ENCODE peak calls at places on chromosome 10, in six cellular contexts. G, I, X, J, D and C are unnamed samples. For H3K4me1 and H3K27me3, the result is how much of the 10 kb centered on the place peaks cover.

GRCh38 chr10:103197177-103197576 is 4.1 kb upstream of the NT5C2 start:
- DNase-seq in G (peak), I (peak), D (no peak), X (no peak), J (peak), C (no peak)

GRCh38 chr10:123988694-123989093 is 97.1 kb upstream of the CPXM2 start:
- DNase-seq in I (no peak), J (no peak), X (no peak), D (no peak), G (no peak), C (no peak)

GRCh38 chr10:93742633-93743349 is 14.9 kb upstream of the LGI1 start:
- DNase-seq in J (no peak), I (no peak), D (no peak), G (no peak), X (no peak), C (no peak)

GRCh38 chr10:68871731-68872342 is 29.3 kb upstream of the DDX50 start:
- DNase-seq in I (no peak), D (no peak), J (no peak), G (no peak), X (no peak), C (peak)

GRCh38 chr10:97888641-97889262 is 39.1 kb downstream of the GOLGA7B start:
- DNase-seq in G (no peak), J (peak), D (no peak), X (no peak), I (peak), C (no peak)

GRCh38 chr10:79381804-79382221 is 34.5 kb downstream of the PPIF start:
- DNase-seq in X (peak), I (peak), G (no peak), D (no peak), J (no peak), C (peak)

GRCh38 chr10:110008518-110009339 is 945 bp downstream of the ADD3 start:
- DNase-seq in X (no peak), D (no peak), G (no peak), I (peak), J (peak), C (peak)

GRCh38 chr10:34397324-34397723 is 417.8 kb downstream of the PARD3 start:
- DNase-seq in J (no peak), G (no peak), I (no peak), D (no peak), X (no peak), C (no peak)

GRCh38 chr10:45220985-45221384 is 94.4 kb downstream of the OR13A1 start:
- DNase-seq in I (no peak), D (no peak), J (no peak), X (no peak), G (no peak), C (no peak)

GRCh38 chr10:110834622-110835219 is 37.0 kb upstream of the PDCD4 start:
- DNase-seq in X (no peak), D (no peak), G (no peak), I (peak), J (peak), C (peak)

GRCh38 chr10:63068246-63068645 is 64.9 kb upstream of the NRBF2 start:
- DNase-seq in D (no peak), I (no peak), G (no peak), X (no peak), J (no peak), C (no peak)

GRCh38 chr10:42926831-42927230 is 144.2 kb downstream of the BMS1 start:
- DNase-seq in X (no peak), G (no peak), J (no peak), D (no peak), I (no peak), C (no peak)

GRCh38 chr10:31099664-31100063 is 68.0 kb upstream of the ZNF438 start:
- DNase-seq in D (no peak), I (peak), G (peak), X (no peak), J (no peak), C (peak)

GRCh38 chr10:11781114-11781513 is 38.9 kb downstream of the ECHDC3 start:
- DNase-seq in D (no peak), J (no peak), X (no peak), G (no peak), I (no peak), C (no peak)

GRCh38 chr10:132516771-132517725 is 20.5 kb upstream of the INPP5A start:
- DNase-seq in D (peak), I (peak), J (peak), G (peak), X (peak), C (peak)

GRCh38 chr10:125266966-125267365 is 106.6 kb upstream of the CTBP2 start:
- DNase-seq in J (no peak), G (no peak), I (no peak), X (no peak), D (no peak), C (no peak)

GRCh38 chr10:69649771-69650550 is 19.9 kb downstream of the FAM241B start:
- DNase-seq in J (no peak), I (no peak), D (no peak), X (no peak), G (no peak), C (no peak)

GRCh38 chr10:102769375-102770107 is 25.8 kb downstream of the WBP1L start:
- DNase-seq in G (peak), D (no peak), X (no peak), I (no peak), J (no peak), C (peak)

GRCh38 chr10:102421645-102422585 is 1.3 kb downstream of the FBXL15 start:
- DNase-seq in X (no peak), J (peak), D (no peak), G (no peak), I (peak), C (no peak)

GRCh38 chr10:132634241-132634946 is 96.8 kb downstream of the INPP5A start:
- DNase-seq in J (no peak), G (no peak), X (peak), D (no peak), I (no peak), C (no peak)

GRCh38 chr10:132562916-132563456 is 25.4 kb downstream of the INPP5A start:
- DNase-seq in G (no peak), X (no peak), J (no peak), I (no peak), D (no peak), C (no peak)

GRCh38 chr10:87585565-87586514 is 73.8 kb upstream of the PAPSS2 start:
- DNase-seq in D (no peak), I (peak), J (peak), G (peak), X (no peak), C (peak)

GRCh38 chr10:92750788-92751533 is 61.2 kb downstream of the HHEX start:
- DNase-seq in X (no peak), J (peak), D (no peak), I (no peak), G (no peak), C (no peak)

GRCh38 chr10:113494736-113495135 is 58.1 kb upstream of the HABP2 start:
- DNase-seq in I (no peak), J (no peak), D (no peak), X (no peak), G (no peak), C (no peak)

GRCh38 chr10:52172581-52172980 is 141.5 kb upstream of the DKK1 start:
- DNase-seq in J (no peak), D (no peak), X (no peak), G (no peak), I (no peak), C (no peak)

GRCh38 chr10:124591123-124591495 is 129.5 kb downstream of the LHPP start:
- DNase-seq in X (no peak), D (no peak), I (no peak), G (no peak), J (no peak), C (no peak)

GRCh38 chr10:71632200-71632820 is 87.3 kb downstream of the C10orf105 start:
- DNase-seq in X (no peak), D (no peak), J (no peak), I (no peak), G (no peak), C (no peak)
- H3K4me1 ChIP-seq in X (under half), D (under half), J (under half), I (under half), G (under half), C (under half)

GRCh38 chr10:112313234-112313633 is 30.0 kb downstream of the TECTB start:
- DNase-seq in G (no peak), D (no peak), I (no peak), J (no peak), X (no peak), C (no peak)

GRCh38 chr10:112311481-112311880 is 28.3 kb downstream of the TECTB start:
- DNase-seq in D (no peak), I (no peak), X (no peak), G (no peak), J (no peak), C (no peak)

GRCh38 chr10:112313911-112314310 is 30.7 kb downstream of the TECTB start:
- DNase-seq in G (peak), I (no peak), D (no peak), X (no peak), J (peak), C (no peak)

DNA sequence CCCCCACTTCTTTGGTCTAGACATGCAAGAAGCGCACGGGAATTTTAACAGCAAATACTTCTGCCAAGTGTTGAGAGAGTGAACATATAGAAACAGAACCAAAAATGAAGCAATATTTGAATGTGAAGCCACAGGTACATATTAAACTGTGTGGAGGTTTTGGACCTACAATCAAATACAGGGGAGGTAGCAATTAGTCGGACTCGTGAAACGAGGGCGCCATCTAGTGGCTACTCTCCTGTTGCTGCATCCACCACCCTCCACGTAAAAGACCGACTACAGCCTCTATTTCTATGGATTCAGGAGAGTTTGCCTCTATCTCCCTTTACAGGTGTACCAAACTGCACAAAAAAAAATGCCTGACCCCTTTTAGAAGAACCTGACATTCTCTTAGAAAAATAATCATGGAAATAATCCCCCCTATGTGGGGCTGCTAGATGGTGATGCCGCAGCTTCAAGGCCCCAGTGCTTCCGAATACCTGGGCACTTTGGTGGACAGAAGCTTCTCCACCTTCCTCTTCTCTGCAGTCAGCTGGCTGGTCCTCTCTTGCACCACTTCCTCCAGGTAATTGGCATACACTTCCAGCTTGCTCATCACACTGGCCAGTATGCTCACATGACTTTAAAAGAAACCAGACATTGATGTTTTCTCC is 31.7 kb downstream of the TECTB start:
- DNase-seq in G (peak), J (peak), D (peak), X (peak), I (peak), C (peak)
- H3K27me3 ChIP-seq in G (under half), J (under half), D (under half), X (under half), I (under half), C (under half)

DNA sequence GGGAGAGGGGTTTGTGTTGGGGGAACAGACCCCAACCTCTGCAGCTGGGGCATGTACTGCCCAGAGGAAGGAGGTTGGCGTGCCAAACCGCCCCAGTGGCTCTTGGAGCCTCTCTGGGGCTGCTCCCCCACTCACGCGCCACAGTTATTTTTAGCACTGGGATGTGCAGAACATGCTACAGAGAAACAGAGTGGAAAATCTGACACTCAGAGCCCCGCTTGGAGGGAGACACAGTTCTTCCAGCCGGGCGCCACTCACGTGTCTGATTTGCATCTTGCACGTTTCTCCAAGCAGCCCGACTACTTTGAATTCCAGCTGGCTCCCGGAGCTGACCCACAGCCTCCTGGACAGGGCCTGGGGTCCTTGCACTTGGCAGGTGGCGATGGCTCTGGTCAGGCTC is 182.0 kb downstream of the RPS24 start:
- DNase-seq in X (peak), I (no peak), J (peak), G (no peak), D (no peak), C (peak)
- TF ChIP-seq POLR2AphosphoS5 in X (no peak), I (no peak), J (no peak), G (no peak), D (no peak), C (peak)

DNA sequence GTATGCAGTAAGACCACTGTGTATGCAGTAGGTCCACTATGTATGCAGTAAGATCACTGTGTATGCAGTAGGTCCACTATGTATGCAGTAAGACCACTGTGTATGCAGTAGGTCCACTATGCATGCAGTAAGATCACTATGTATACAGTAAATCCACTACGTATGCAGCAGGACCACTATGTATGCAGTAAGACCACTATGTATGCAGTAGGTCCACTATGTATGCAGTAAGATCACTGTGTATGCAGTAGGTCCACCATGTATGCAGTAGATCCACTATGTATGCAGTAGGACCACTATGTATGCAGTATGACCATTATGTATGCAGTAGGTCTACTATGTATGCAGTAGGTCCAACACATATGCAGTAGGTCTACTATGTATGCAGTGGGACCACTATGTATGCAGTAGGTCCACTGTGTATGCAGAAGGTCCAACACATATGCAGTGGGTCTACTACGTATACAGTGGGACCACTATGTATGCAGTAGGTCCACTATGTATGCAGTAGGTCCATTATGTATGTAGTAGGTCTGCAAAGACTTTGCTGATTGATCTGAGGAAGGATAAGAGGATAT is 313.6 kb downstream of the ADARB2 start:
- DNase-seq in J (no peak), D (no peak), G (no peak), X (no peak), I (no peak), C (no peak)
- H3K4me1 ChIP-seq in J (under half), D (under half), G (under half), X (under half), I (under half), C (under half)

DNA sequence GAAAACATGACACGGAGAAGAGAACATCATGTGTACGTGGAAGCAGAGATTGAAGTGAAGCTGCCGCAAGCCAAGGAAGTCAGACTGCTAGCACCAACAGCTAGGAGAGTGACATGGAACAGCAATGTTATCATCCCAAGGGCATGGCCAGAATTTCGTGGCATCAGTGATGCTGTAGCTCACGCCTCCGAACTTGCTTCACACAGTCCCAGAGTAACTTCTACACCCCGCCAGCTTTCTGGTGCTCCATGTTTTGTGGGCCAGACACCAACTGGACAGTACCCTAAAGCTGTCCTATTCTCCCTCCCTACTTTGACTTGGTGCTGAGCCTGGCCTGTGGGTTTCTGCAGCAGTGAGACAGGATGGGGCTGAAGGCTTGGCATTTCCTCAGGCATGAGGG is 33.0 kb upstream of the EMX2 start:
- DNase-seq in G (no peak), I (no peak), J (no peak), X (peak), D (no peak), C (no peak)
- H3K27me3 ChIP-seq in G (under half), I (half or more), J (under half), X (under half), D (under half), C (under half)

DNA sequence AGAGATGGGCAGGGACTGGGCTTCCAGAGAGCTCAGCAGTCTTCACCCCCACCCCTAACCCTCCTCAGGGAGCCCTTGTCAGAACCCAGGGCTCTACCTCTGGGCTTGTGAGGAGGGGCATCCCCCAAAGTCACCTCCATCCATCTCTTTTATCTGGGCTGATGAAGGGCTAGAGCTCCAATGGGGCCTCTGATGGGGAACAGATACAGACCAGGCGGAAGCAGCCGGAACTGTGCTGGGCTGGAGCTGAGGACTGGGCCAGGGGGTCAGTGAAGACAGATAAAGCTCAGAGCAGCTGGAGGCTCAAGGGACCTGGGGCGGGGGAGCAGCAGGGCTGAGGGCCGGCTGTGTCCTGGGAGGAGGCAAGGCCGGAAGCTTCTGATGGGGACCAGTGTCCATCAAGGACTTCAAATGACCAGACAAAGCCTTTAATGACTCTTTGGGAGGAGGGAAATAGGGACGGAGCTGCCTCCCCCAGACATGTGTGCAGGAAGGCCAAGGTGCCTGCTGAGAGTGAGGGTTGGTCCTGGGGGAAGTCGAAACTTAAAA is 10.2 kb downstream of the KAZALD1 start:
- DNase-seq in G (no peak), I (no peak), D (no peak), X (no peak), J (no peak), C (no peak)
- TF ChIP-seq POLR2AphosphoS5 in G (no peak), I (no peak), D (no peak), X (no peak), J (no peak), C (no peak)

GRCh38 chr10:29471483-29471859 is 163.3 kb downstream of the SVIL start:
- DNase-seq in J (peak), G (no peak), I (no peak), D (no peak), X (no peak), C (no peak)

GRCh38 chr10:29473087-29473356 is 161.7 kb downstream of the SVIL start:
- DNase-seq in D (no peak), J (no peak), G (no peak), X (no peak), I (no peak), C (no peak)

GRCh38 chr10:29470843-29471482 is 163.8 kb downstream of the SVIL start:
- DNase-seq in J (no peak), G (no peak), D (no peak), I (no peak), X (no peak), C (no peak)

GRCh38 chr10:29472268-29473086 is 162.3 kb downstream of the SVIL start:
- DNase-seq in I (no peak), J (no peak), X (no peak), D (no peak), G (no peak), C (no peak)

DNA sequence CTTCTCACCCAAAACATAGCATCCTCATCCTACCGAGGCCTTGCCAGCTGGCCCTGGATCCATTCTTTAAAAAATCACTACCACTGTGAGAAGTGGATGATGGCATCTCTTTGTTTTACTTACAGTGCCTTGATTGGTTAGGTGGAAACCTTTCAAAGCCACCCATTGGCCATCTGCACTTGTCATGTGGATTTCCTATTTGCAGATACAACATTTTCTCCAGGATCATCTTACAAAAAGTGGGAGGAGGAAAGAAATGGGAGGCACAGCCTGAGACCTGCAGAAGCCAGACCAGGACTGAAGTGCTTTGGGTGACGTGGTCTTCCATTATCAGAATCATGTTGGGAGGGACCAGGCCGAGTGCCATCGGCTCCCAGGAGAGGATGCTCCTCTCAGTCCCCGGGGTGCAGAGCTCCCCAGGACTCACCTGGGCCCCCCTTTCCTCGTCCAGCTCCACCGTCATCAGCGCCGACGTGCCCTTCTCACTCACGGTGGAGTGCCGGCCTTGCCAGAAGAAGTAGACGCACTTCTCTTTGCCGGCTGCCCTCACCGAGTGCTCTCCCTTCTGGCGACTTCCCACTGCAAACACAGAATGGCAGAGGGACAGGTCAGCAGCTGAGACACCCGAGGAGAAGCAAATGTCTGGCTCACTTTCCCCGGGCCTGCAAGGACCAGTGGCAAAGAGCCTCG is 161.2 kb downstream of the SVIL start:
- DNase-seq in X (no peak), G (no peak), J (no peak), D (no peak), I (no peak), C (no peak)
- H3K4me1 ChIP-seq in X (under half), G (under half), J (under half), D (under half), I (under half), C (under half)

DNA sequence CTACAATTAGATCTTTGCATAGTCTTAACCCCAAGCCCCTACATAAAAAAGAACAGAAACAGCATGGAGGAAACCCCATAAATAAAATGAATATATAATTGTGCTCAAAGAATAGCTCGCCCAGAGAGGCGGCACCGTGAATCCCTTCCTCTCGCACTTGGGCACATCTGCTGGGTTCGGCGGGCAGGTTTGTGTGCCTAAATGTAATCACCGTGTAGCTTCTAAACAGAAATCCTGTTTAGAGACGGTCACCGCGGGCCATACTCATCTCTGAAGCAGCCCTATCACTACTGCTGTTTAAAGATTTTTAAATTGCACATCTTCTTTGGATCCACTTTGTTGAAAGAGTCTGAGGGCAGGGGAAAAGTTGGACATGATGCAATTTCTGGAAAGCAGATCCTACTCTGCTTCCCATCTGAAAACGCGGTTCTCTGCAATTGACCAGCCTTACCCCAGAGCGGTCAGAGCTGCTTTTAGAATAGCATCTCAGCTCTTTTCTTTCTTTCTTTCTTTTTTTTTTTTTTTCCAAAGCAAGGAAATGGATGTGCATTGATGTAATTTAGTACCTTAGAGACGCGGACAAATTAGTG is 6.5 kb downstream of the DRGX start:
- DNase-seq in I (no peak), X (no peak), J (no peak), D (no peak), G (no peak), C (no peak)
- H3K27me3 ChIP-seq in I (half or more), X (half or more), J (under half), D (under half), G (under half), C (under half)